ENCODE peak calls at places on chromosomes 13 and 19, in seven cellular contexts. One of them, this sample, is unnamed.

GRCh38 chr13:29935309-29935981 is 85.0 kb upstream of the UBL3 start:
- DNase-seq in NCI-H524: no peak
- DNase-seq in Right ventricle myocardium superior: no peak
- DNase-seq in NCI-H2081: peak
- DNase-seq in A673: no peak
- DNase-seq in hippocampal formation: peak
- DNase-seq in activated gamma-delta T cell treated with Interleukin-2 at 50 U/mL for 16 hours: peak
- DNase-seq in this sample: peak

GRCh38 chr19:17946965-17947784 is 14.4 kb downstream of the CCDC124 start:
- DNase-seq in A673: no peak
- DNase-seq in NCI-H524: no peak
- DNase-seq in NCI-H2081: no peak
- DNase-seq in hippocampal formation: no peak
- DNase-seq in activated gamma-delta T cell treated with Interleukin-2 at 50 U/mL for 16 hours: no peak
- DNase-seq in Right ventricle myocardium superior: peak
- DNase-seq in this sample: no peak

GRCh38 chr19:576768-577438 is 4.5 kb downstream of the BSG start:
- DNase-seq in Right ventricle myocardium superior: peak
- DNase-seq in A673: no peak
- DNase-seq in NCI-H2081: no peak
- DNase-seq in activated gamma-delta T cell treated with Interleukin-2 at 50 U/mL for 16 hours: no peak
- DNase-seq in hippocampal formation: no peak
- DNase-seq in NCI-H524: no peak
- DNase-seq in this sample: no peak

GRCh38 chr19:5193192-5193591 is 147.4 kb downstream of the PTPRS start:
- DNase-seq in activated gamma-delta T cell treated with Interleukin-2 at 50 U/mL for 16 hours: no peak
- DNase-seq in hippocampal formation: no peak
- DNase-seq in NCI-H2081: no peak
- DNase-seq in Right ventricle myocardium superior: no peak
- DNase-seq in A673: no peak
- DNase-seq in NCI-H524: no peak
- DNase-seq in this sample: no peak

GRCh38 chr13:112965573-112966115 is 3.4 kb upstream of the MCF2L start:
- DNase-seq in hippocampal formation: no peak
- DNase-seq in activated gamma-delta T cell treated with Interleukin-2 at 50 U/mL for 16 hours: no peak
- DNase-seq in Right ventricle myocardium superior: peak
- DNase-seq in NCI-H2081: no peak
- DNase-seq in A673: no peak
- DNase-seq in NCI-H524: no peak
- DNase-seq in this sample: no peak

GRCh38 chr19:7395360-7395781 is 46.6 kb downstream of the ARHGEF18 start:
- DNase-seq in Right ventricle myocardium superior: no peak
- DNase-seq in hippocampal formation: no peak
- DNase-seq in A673: no peak
- DNase-seq in activated gamma-delta T cell treated with Interleukin-2 at 50 U/mL for 16 hours: no peak
- DNase-seq in NCI-H2081: no peak
- DNase-seq in NCI-H524: no peak
- DNase-seq in this sample: peak

GRCh38 chr19:2216361-2217225 is 19.5 kb downstream of the PLEKHJ1 start:
- DNase-seq in Right ventricle myocardium superior: no peak
- DNase-seq in activated gamma-delta T cell treated with Interleukin-2 at 50 U/mL for 16 hours: no peak
- DNase-seq in NCI-H2081: no peak
- DNase-seq in A673: no peak
- DNase-seq in NCI-H524: no peak
- DNase-seq in hippocampal formation: no peak
- DNase-seq in this sample: no peak

GRCh38 chr13:71522976-71523517 is 344.0 kb downstream of the DACH1 start:
- DNase-seq in A673: no peak
- DNase-seq in NCI-H524: peak
- DNase-seq in NCI-H2081: no peak
- DNase-seq in activated gamma-delta T cell treated with Interleukin-2 at 50 U/mL for 16 hours: no peak
- DNase-seq in Right ventricle myocardium superior: no peak
- DNase-seq in hippocampal formation: no peak
- DNase-seq in this sample: no peak

GRCh38 chr19:18939922-18940775 is 868 bp downstream of the HOMER3 start:
- DNase-seq in activated gamma-delta T cell treated with Interleukin-2 at 50 U/mL for 16 hours: no peak
- DNase-seq in hippocampal formation: peak
- DNase-seq in NCI-H524: no peak
- DNase-seq in Right ventricle myocardium superior: peak
- DNase-seq in NCI-H2081: no peak
- DNase-seq in A673: peak
- DNase-seq in this sample: no peak

GRCh38 chr19:18663940-18664530 is 19.4 kb upstream of the CRTC1 start:
- DNase-seq in A673: no peak
- DNase-seq in NCI-H524: peak
- DNase-seq in Right ventricle myocardium superior: no peak
- DNase-seq in activated gamma-delta T cell treated with Interleukin-2 at 50 U/mL for 16 hours: no peak
- DNase-seq in hippocampal formation: no peak
- DNase-seq in NCI-H2081: no peak
- DNase-seq in this sample: no peak

This sample was measured in RPMI8226.